ENCODE peak calls at places on chromosomes 11 and 22, in four cellular contexts. J is fibroblast of the conjunctiva, F is OCI-LY7, S is kidney tubule cell. Y is an unnamed sample.

GRCh38 chr22:49014227-49015201 is 813.2 kb downstream of the BRD1 start:
- DNase-seq in J (no peak), F (no peak), S (no peak), Y (no peak)

GRCh38 chr11:69530278-69531070 is 49.0 kb downstream of the LINC01488 start:
- DNase-seq in F (no peak), J (no peak), S (no peak), Y (no peak)

GRCh38 chr11:96313163-96313562 is 29.8 kb downstream of the MAML2 start:
- DNase-seq in S (no peak), F (no peak), J (no peak), Y (no peak)

GRCh38 chr11:68506908-68507307 is 46.4 kb downstream of the PPP6R3 start:
- DNase-seq in S (no peak), F (no peak), J (no peak), Y (peak)

GRCh38 chr11:6298605-6299004 is 21.7 kb downstream of the CAVIN3 start:
- DNase-seq in J (no peak), S (peak), F (peak), Y (peak)

GRCh38 chr11:61587541-61587941 is 6.7 kb upstream of the SYT7 start:
- DNase-seq in J (no peak), S (no peak), F (no peak), Y (no peak)

GRCh38 chr11:28542556-28542955 is 434.4 kb downstream of the METTL15 start:
- DNase-seq in S (no peak), F (no peak), J (no peak), Y (no peak)

GRCh38 chr22:44753189-44754042 is 1.0 kb downstream of the ARHGAP8 start:
- DNase-seq in S (peak), J (peak), F (no peak), Y (no peak)

GRCh38 chr11:65613091-65613928 is 711 bp downstream of the MAP3K11 start:
- DNase-seq in F (peak), J (no peak), S (peak), Y (no peak)

GRCh38 chr11:76653674-76654309 is 16.8 kb downstream of the LRRC32 start:
- DNase-seq in F (no peak), S (no peak), J (peak), Y (no peak)

GRCh38 chr22:41940853-41941765 is 5.8 kb downstream of the CENPM start:
- DNase-seq in S (peak), J (peak), F (peak), Y (peak)

GRCh38 chr11:121389651-121390050 is 62.5 kb upstream of the SORL1 start:
- DNase-seq in S (peak), J (no peak), F (no peak), Y (no peak)

GRCh38 chr22:39808087-39808486 is 85.5 kb downstream of the ENTHD1 start:
- DNase-seq in S (peak), F (peak), J (no peak), Y (peak)

GRCh38 chr11:82233211-82233610 is 500.5 kb downstream of the FAM181B start:
- DNase-seq in J (no peak), S (no peak), F (no peak), Y (no peak)

GRCh38 chr22:36334838-36335603 is 52.7 kb downstream of the MYH9 start:
- DNase-seq in J (no peak), S (peak), F (no peak), Y (no peak)

GRCh38 chr22:17606472-17606871 is 22.1 kb downstream of the ATP6V1E1 start:
- DNase-seq in J (peak), F (no peak), S (no peak), Y (no peak)

GRCh38 chr11:55714982-55715888 is 53.2 kb downstream of the OR4C6 start:
- DNase-seq in F (peak), S (no peak), J (no peak), Y (peak)

GRCh38 chr11:46930089-46930488 is 6.5 kb upstream of the CSTPP1 start:
- DNase-seq in F (no peak), S (peak), J (no peak), Y (no peak)

GRCh38 chr11:114307524-114308203 is 11.5 kb downstream of the NNMT start:
- DNase-seq in S (peak), J (peak), F (no peak), Y (no peak)

GRCh38 chr11:69644071-69644961 is 3.4 kb downstream of the CCND1 start:
- DNase-seq in S (peak), F (no peak), J (peak), Y (no peak)

GRCh38 chr11:133078591-133079179 is 453.6 kb downstream of the OPCML start:
- DNase-seq in J (peak), F (peak), S (peak), Y (peak)

GRCh38 chr11:70076461-70076931 is 1.6 kb upstream of the ANO1 start:
- DNase-seq in F (no peak), S (no peak), J (no peak), Y (no peak)

GRCh38 chr11:16080688-16081388 is 275.5 kb downstream of the SOX6 start:
- DNase-seq in J (no peak), F (no peak), S (no peak), Y (no peak)

GRCh38 chr11:123526027-123526805 is 96.1 kb downstream of the GRAMD1B start:
- DNase-seq in J (no peak), F (no peak), S (no peak), Y (no peak)

GRCh38 chr11:109508185-109508584 is 86.2 kb downstream of the C11orf87 start:
- DNase-seq in J (no peak), S (no peak), F (no peak), Y (no peak)

GRCh38 chr11:111819161-111820058 is 52.0 kb downstream of the ALG9 start:
- DNase-seq in S (no peak), J (peak), F (no peak), Y (no peak)

GRCh38 chr11:2674681-2675131 is 25.1 kb downstream of the KCNQ1OT1 start:
- DNase-seq in F (no peak), S (no peak), J (no peak), Y (no peak)

GRCh38 chr11:34223021-34223813 is 117.8 kb downstream of the NAT10 start:
- DNase-seq in F (no peak), S (peak), J (peak), Y (no peak)

GRCh38 chr11:2752204-2752772 is 52.5 kb upstream of the KCNQ1OT1 start:
- DNase-seq in F (no peak), J (no peak), S (peak), Y (no peak)

GRCh38 chr22:36740716-36741115 is 35.2 kb downstream of the IFT27 start:
- DNase-seq in J (no peak), S (no peak), F (no peak), Y (no peak)

GRCh38 chr11:12066799-12067508 is 43.4 kb upstream of the MICAL2 start:
- DNase-seq in J (no peak), F (no peak), S (peak), Y (no peak)